ENCODE peak calls at places on chromosomes 13 and 19, in nine cellular contexts. E is T-helper 2 cell; N is psoas muscle; I is occipital lobe; O is central memory CD8-positive, alpha-beta T cell; C is left lung; B is left cardiac atrium; T is fibroblast of the aortic adventitia; P is HT1080. M is an unnamed sample.

GRCh38 chr13:105735269-105735668 is 800.2 kb downstream of the EFNB2 start:
- DNase-seq in E (no peak), N (no peak), I (no peak), O (no peak), C (no peak), B (no peak), T (no peak), P (no peak), M (no peak)

GRCh38 chr19:4988770-4989251 is 19.9 kb downstream of the KDM4B start:
- DNase-seq in E (no peak), N (peak; percentile 84), I (no peak), O (no peak), C (no peak), B (peak; percentile 83), T (peak; percentile 80), P (peak; percentile 49), M (peak; percentile 97)

GRCh38 chr13:43879323-43880181 is at the start of the genes CCDC122 and LACC1:
- DNase-seq in E (peak; percentile 79), N (peak; percentile 90), I (peak; percentile 53), O (peak; percentile 63), C (peak; percentile 99), B (peak; percentile 91), T (peak; percentile 76), P (peak; percentile 67), M (peak; percentile 96)

GRCh38 chr19:23118400-23118799 is 1.6 kb downstream of the ZNF730 start:
- DNase-seq in E (no peak), N (no peak), I (no peak), O (no peak), C (no peak), B (no peak), T (no peak), P (no peak), M (no peak)

GRCh38 chr13:48818495-48818961 is 157.2 kb upstream of the FNDC3A start:
- DNase-seq in E (no peak), N (no peak), I (no peak), O (no peak), C (no peak), B (no peak), T (peak; percentile 92), P (peak; percentile 94), M (peak; percentile 92)

GRCh38 chr19:33841685-33842084 is 45.0 kb downstream of the KCTD15 start:
- DNase-seq in E (no peak), N (no peak), I (no peak), O (no peak), C (no peak), B (no peak), T (no peak), P (no peak), M (no peak)

GRCh38 chr19:35753634-35754364 is 3.0 kb downstream of the HSPB6 start:
- DNase-seq in E (no peak), N (no peak), I (no peak), O (no peak), C (no peak), B (no peak), T (peak; percentile 41), P (no peak), M (no peak)

GRCh38 chr13:103788061-103788652 is 721.9 kb upstream of the SLC10A2 start:
- DNase-seq in E (no peak), N (no peak), I (no peak), O (no peak), C (no peak), B (no peak), T (no peak), P (no peak), M (no peak)

GRCh38 chr19:925087-925911 is 536 bp upstream of the ARID3A start:
- DNase-seq in E (peak; percentile 87), N (peak; percentile 89), I (peak; percentile 55), O (peak; percentile 65), C (peak; percentile 93), B (peak; percentile 83), T (peak; percentile 77), P (peak; percentile 75), M (peak; percentile 88)

GRCh38 chr19:13153627-13154240 is 3.5 kb downstream of the IER2 start:
- DNase-seq in E (no peak), N (peak; percentile 65), I (no peak), O (peak; percentile 14), C (peak; percentile 86), B (peak; percentile 46), T (peak; percentile 44), P (no peak), M (peak; percentile 74)

GRCh38 chr13:65597839-65598818 is 1632.0 kb downstream of the PCDH9 start:
- DNase-seq in E (no peak), N (no peak), I (no peak), O (no peak), C (no peak), B (no peak), T (peak; percentile 75), P (no peak), M (peak; percentile 44)

GRCh38 chr13:89880201-89880600 is 1467.3 kb upstream of the MIR17HG start:
- DNase-seq in E (no peak), N (no peak), I (no peak), O (no peak), C (no peak), B (no peak), T (no peak), P (no peak), M (no peak)

GRCh38 chr19:1408300-1409203 is 1.2 kb downstream of the DAZAP1 start:
- DNase-seq in E (peak; percentile 79), N (peak; percentile 77), I (no peak), O (peak; percentile 70), C (peak; percentile 89), B (peak; percentile 77), T (peak; percentile 66), P (no peak), M (peak; percentile 82)

GRCh38 chr19:31278555-31279435 is 70.4 kb downstream of the TSHZ3 start:
- DNase-seq in E (no peak), N (no peak), I (no peak), O (no peak), C (peak; percentile 71), B (no peak), T (no peak), P (no peak), M (no peak)

GRCh38 chr13:20997301-20998061 is 63.9 kb downstream of the LATS2 start:
- DNase-seq in E (no peak), N (peak; percentile 74), I (no peak), O (no peak), C (no peak), B (no peak), T (peak; percentile 97), P (peak; percentile 75), M (peak; percentile 99)

GRCh38 chr13:21568854-21569253 is 35.1 kb downstream of the MICU2 start:
- DNase-seq in E (no peak), N (no peak), I (no peak), O (no peak), C (no peak), B (no peak), T (no peak), P (no peak), M (no peak)

GRCh38 chr19:11390933-11391680 is 7.0 kb upstream of the EPOR start:
- DNase-seq in E (no peak), N (no peak), I (no peak), O (no peak), C (no peak), B (no peak), T (no peak), P (no peak), M (no peak)

GRCh38 chr13:113855012-113855921 is 8.6 kb downstream of the GAS6 start:
- DNase-seq in E (no peak), N (peak; percentile 93), I (no peak), O (no peak), C (no peak), B (no peak), T (no peak), P (no peak), M (no peak)

GRCh38 chr13:100789025-100789424 is 114.4 kb upstream of the TMTC4 start:
- DNase-seq in E (no peak), N (no peak), I (no peak), O (no peak), C (no peak), B (no peak), T (no peak), P (peak; percentile 15), M (no peak)

GRCh38 chr13:38888309-38888708 is 102.3 kb downstream of the STOML3 start:
- DNase-seq in E (no peak), N (no peak), I (no peak), O (no peak), C (no peak), B (no peak), T (no peak), P (peak; percentile 84), M (peak; percentile 87)

GRCh38 chr13:20148501-20149183 is 12.2 kb downstream of the GJA3 start:
- DNase-seq in E (no peak), N (no peak), I (no peak), O (no peak), C (no peak), B (no peak), T (no peak), P (no peak), M (no peak)